ENCODE peak calls at places on chromosome 2, in nine cellular contexts. O is NB4, U is kidney epithelial cell, G is esophagus squamous epithelium, Z is brain microvascular endothelial cell, I is Panc1, P is GM12864, Q is A549, R is fibroblast of lung. C is an unnamed sample.

GRCh38 chr2:9165625-9166024 is 41.0 kb upstream of the ASAP2 start:
- DNase-seq in O (no peak), U (no peak), G (no peak), Z (peak; percentile 37), I (no peak), P (no peak), Q (no peak), R (peak; percentile 77), C (peak; percentile 57)

GRCh38 chr2:6982934-6983589 is 65.8 kb downstream of the RNF144A start:
- DNase-seq in O (no peak), U (no peak), G (no peak), Z (no peak), I (no peak), P (no peak), Q (no peak), R (no peak), C (no peak)

GRCh38 chr2:39781697-39782096 is 2.6 kb upstream of the THUMPD2 start:
- DNase-seq in O (peak; percentile 65), U (no peak), G (no peak), Z (no peak), I (no peak), P (no peak), Q (no peak), R (no peak), C (peak; percentile 18)

GRCh38 chr2:18536100-18536499 is 24.4 kb downstream of the RDH14 start:
- DNase-seq in O (no peak), U (no peak), G (no peak), Z (peak; percentile 37), I (no peak), P (no peak), Q (no peak), R (peak; percentile 54), C (peak; percentile 38)

GRCh38 chr2:197088694-197089093 is 162.2 kb upstream of the PGAP1 start:
- DNase-seq in O (peak; percentile 5), U (peak; percentile 69), G (no peak), Z (no peak), I (no peak), P (no peak), Q (no peak), R (peak; percentile 84), C (no peak)

GRCh38 chr2:233435436-233436190 is 81.3 kb downstream of the DGKD start:
- DNase-seq in O (no peak), U (no peak), G (no peak), Z (no peak), I (no peak), P (no peak), Q (no peak), R (no peak), C (no peak)

GRCh38 chr2:241008711-241009121 is 10.3 kb downstream of the SNED1 start:
- DNase-seq in O (no peak), U (no peak), G (no peak), Z (no peak), I (no peak), P (no peak), Q (no peak), R (no peak), C (no peak)

GRCh38 chr2:197308635-197309368 is 1.8 kb downstream of the ANKRD44 start:
- DNase-seq in O (peak; percentile 47), U (no peak), G (no peak), Z (no peak), I (no peak), P (no peak), Q (no peak), R (no peak), C (no peak)

GRCh38 chr2:75042823-75043222 is 84.4 kb downstream of the POLE4 start:
- DNase-seq in O (no peak), U (no peak), G (no peak), Z (no peak), I (no peak), P (no peak), Q (no peak), R (no peak), C (no peak)

GRCh38 chr2:75047189-75047812 is 88.9 kb downstream of the POLE4 start:
- DNase-seq in O (no peak), U (no peak), G (no peak), Z (peak; percentile 4), I (no peak), P (no peak), Q (peak; percentile 11), R (peak; percentile 76), C (peak; percentile 33)

GRCh38 chr2:75053484-75054112 is 95.2 kb downstream of the POLE4 start:
- DNase-seq in O (peak; percentile 51), U (no peak), G (no peak), Z (peak; percentile 20), I (no peak), P (no peak), Q (peak; percentile 62), R (no peak), C (peak; percentile 37)

GRCh38 chr2:75044291-75044690 is 85.8 kb downstream of the POLE4 start:
- DNase-seq in O (no peak), U (no peak), G (no peak), Z (no peak), I (no peak), P (no peak), Q (no peak), R (no peak), C (no peak)

DNA sequence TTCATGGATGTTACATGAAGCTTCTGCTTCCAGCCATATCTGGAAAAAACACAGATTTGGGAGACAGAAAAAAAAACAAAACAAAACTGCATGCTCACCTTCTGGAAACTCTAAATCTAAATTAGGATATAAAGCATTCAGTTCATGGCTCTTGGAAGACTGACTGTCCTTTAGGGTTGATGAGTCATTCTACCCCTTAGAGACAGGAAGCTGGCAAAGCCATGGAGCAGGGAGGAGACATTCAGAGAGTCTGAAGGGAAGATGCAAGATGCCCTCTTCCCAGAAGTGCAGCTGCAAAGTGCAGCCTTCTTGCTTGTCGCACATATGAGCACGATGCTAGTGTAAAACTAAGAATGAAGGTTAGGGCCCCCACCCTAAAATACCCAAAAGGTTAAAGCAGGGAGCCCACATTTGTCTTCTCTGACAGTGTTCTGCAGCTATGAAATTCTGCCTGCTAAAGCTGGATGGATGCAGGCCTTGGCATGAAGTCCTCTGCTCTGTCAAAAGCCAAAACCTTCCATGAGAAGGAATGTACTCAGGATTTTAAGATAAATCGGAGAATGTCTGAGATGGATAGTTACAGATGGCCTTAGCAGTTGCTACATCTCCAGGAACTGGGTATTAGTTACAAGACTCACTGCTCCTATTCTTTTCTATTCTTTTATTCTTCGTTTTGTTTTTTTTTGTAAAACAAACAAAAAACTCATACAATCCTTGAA is 89.6 kb downstream of the POLE4 start:
- DNase-seq in O (peak; percentile 34), U (peak; percentile 14), G (no peak), Z (peak; percentile 32), I (no peak), P (no peak), Q (peak; percentile 28), R (peak; percentile 76), C (peak; percentile 65)
- H3K4me3 ChIP-seq in O (no peak overlapping the region), U (no peak overlapping the region), G (no peak overlapping the region), Z (no peak overlapping the region), I (no peak overlapping the region), P (no peak overlapping the region), Q (no peak overlapping the region), R (no peak overlapping the region), C (no peak overlapping the region)

DNA sequence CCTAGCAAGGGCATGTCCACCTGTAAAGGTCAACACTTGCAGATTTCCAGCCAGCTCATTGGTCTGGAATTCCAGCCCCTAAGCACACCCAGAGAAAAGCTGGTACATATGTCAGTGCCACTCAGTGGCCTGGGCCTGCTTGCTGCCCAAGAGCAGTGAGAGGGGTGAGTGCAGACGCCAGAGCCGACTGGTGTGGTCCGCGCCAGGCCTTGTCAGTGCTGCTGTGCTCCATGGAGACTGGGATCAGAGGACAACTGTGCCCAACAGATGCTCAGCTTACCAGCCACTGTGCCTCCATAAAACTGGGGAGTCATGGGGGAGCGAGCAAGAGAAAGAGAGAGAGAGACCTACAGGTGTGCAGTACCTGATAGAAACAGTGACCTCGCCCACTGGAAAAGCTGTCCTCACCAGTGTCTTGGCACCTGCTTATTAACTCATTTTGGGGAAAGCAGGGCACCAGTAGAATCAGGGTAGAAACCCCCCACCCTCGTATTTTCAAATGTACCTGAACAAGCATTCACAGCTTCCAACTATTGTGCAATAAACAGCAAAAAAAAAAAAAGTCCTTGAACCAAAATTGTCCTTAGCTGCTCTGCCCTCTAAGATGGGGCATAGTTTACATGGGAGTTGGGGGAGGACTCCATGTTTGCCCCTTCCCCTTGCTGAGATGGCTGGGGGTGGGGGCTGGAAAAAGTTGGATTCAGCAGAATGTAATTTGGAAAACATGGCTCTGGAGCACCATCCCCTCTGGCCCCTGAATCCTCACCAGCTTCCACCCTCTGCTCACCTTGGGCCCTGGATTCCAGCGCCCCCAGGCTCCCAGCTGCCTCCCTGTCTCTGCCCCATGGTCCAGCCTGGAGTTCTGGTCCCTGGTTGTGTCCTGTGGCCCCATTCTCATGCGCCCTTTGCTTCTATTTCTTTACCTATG is 1.4 kb upstream of the SP140L start:
- DNase-seq in O (no peak), U (no peak), G (no peak), Z (no peak), I (no peak), P (no peak), Q (no peak), R (no peak), C (no peak)
- TF ChIP-seq CTCF in O (no peak), U (no peak), G (no peak), Z (no peak), I (no peak), P (no peak), Q (no peak), R (no peak), C (no peak)

GRCh38 chr2:84519332-84519957 is 3.1 kb downstream of the DNAH6 start:
- DNase-seq in O (no peak), U (no peak), G (no peak), Z (no peak), I (no peak), P (no peak), Q (no peak), R (no peak), C (no peak)

GRCh38 chr2:84516234-84516986 is at the start of gene DNAH6:
- DNase-seq in O (peak; percentile 45), U (peak; percentile 90), G (peak; percentile 13), Z (peak; percentile 96), I (peak; percentile 52), P (peak; percentile 16), Q (peak; percentile 90), R (peak; percentile 96), C (peak; percentile 97)

GRCh38 chr2:84515788-84516187 is 510 bp upstream of the DNAH6 start:
- DNase-seq in O (no peak), U (no peak), G (no peak), Z (no peak), I (no peak), P (no peak), Q (no peak), R (no peak), C (no peak)
- H3K4me3 ChIP-seq in O (no peak overlapping the region), U (no peak overlapping the region), G (peak overlapping the region; percentile 29), Z (peak overlapping the region; percentile 63), I (peak overlapping the region; percentile 81), P (no peak overlapping the region), Q (peak overlapping the region; percentile 49), R (peak overlapping the region; percentile 4), C (peak overlapping the region; percentile 60)

DNA sequence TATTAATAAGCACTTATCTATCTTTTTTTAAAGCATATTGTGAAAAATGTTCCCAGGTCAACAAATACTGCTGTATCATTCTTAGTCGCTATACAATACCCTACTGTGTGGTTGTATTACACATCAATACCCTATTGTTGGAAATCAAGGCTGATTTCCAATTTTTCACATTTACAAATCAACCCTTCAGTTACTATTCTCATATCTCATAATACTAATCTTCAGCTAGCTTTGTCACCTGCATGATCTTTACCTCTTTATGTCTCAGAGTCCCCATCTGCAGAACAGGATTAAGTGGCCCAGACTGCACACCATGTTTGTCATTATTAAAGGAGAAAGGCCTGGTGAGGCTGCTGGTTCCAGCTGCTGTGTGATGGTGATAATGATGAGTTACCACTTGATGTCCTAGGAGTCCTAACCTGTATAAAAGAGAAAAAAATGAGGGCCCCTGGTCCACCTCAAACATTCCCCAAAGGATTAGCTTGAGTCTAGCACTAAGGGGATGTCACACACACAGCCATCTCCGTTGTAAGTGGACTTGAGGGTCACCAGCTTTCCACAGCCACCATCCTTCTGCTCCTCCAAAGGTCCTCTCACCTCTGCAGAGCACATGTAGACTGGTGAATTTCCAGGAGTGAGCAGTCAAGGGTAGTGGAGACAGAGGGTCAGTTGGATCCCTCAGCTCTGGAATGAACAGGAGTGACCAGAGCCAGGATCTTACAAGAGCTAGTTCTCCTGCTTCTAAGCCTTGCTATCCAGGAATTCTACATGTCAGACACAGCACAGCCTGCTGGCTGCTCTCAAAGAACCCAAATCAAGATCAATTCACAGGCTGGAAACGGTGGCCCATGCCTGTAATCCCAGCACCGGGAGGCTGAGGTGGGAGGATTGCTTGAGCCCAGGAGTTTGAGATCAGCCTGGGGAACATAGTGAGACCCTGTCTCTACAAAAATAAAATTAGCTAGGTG is 36.0 kb upstream of the BIN1 start:
- DNase-seq in O (no peak), U (no peak), G (no peak), Z (no peak), I (no peak), P (no peak), Q (no peak), R (no peak), C (peak; percentile 17)
- TF ChIP-seq CTCF in O (no peak), U (no peak), G (no peak), Z (peak; percentile 45), I (no peak), P (no peak), Q (no peak), R (peak; percentile 4), C (no peak)